ENCODE peak calls at places on chromosomes 2 and 18, in five cellular contexts. O is endothelial cell of umbilical vein, U is heart left ventricle, Y is tibial nerve, L is adrenal gland. B is an unnamed sample.

GRCh38 chr18:73283032-73283431 is 415.2 kb upstream of the NETO1 start:
- DNase-seq in U (no peak), L (no peak), Y (no peak), O (no peak), B (no peak)

GRCh38 chr2:38590053-38590452 is 12.7 kb downstream of the HNRNPLL start:
- DNase-seq in O (no peak), L (no peak), Y (no peak), U (no peak), B (no peak)

GRCh38 chr2:210586381-210586780 is 30.0 kb downstream of the CPS1 start:
- DNase-seq in U (no peak), O (no peak), L (no peak), Y (no peak), B (no peak)

GRCh38 chr18:35415511-35416427 is 38.6 kb upstream of the ZNF396 start:
- DNase-seq in L (no peak), U (no peak), O (no peak), Y (no peak), B (no peak)

GRCh38 chr2:24613154-24613814 is 122.2 kb downstream of the NCOA1 start:
- DNase-seq in L (no peak), O (peak; percentile 45), U (no peak), Y (no peak), B (no peak)

GRCh38 chr2:95375532-95376221 is 26.8 kb upstream of the FAHD2A start:
- DNase-seq in Y (peak; percentile 5), O (no peak), U (no peak), L (peak; percentile 41), B (no peak)

GRCh38 chr2:236767951-236768350 is 198.3 kb downstream of the ACKR3 start:
- DNase-seq in O (no peak), U (no peak), L (no peak), Y (no peak), B (no peak)

GRCh38 chr2:28366496-28367282 is 26.0 kb upstream of the FOSL2 start:
- DNase-seq in Y (no peak), U (peak; percentile 47), L (peak; percentile 84), O (peak; percentile 53), B (peak; percentile 78)

GRCh38 chr2:19176977-19177376 is 181.4 kb downstream of the OSR1 start:
- DNase-seq in L (no peak), Y (no peak), O (no peak), U (no peak), B (no peak)

GRCh38 chr18:25815659-25816058 is 274.8 kb downstream of the SS18 start:
- DNase-seq in U (no peak), O (no peak), Y (no peak), L (no peak), B (no peak)

GRCh38 chr2:160394153-160394552 is 99.5 kb downstream of the RBMS1 start:
- DNase-seq in O (no peak), U (no peak), Y (no peak), L (no peak), B (no peak)

GRCh38 chr2:10863837-10864236 is 47.9 kb upstream of the KCNF1 start:
- DNase-seq in Y (no peak), U (no peak), L (no peak), O (no peak), B (peak; percentile 24)

GRCh38 chr2:151261977-151262291 is 271 bp upstream of the RBM43 start:
- DNase-seq in L (no peak), U (no peak), Y (no peak), O (no peak), B (no peak)

GRCh38 chr2:119233326-119234020 is 9.8 kb downstream of the STEAP3 start:
- DNase-seq in O (no peak), U (no peak), L (no peak), Y (no peak), B (no peak)

GRCh38 chr18:79465392-79465991 is 69.8 kb downstream of the NFATC1 start:
- DNase-seq in O (peak; percentile 28), Y (no peak), L (no peak), U (peak; percentile 53), B (peak; percentile 43)

GRCh38 chr2:217903859-217904613 is 98.8 kb downstream of the TNS1 start:
- DNase-seq in O (peak; percentile 89), U (peak; percentile 90), L (peak; percentile 96), Y (peak; percentile 72), B (peak; percentile 62)
- TF ChIP-seq POLR2A in O (no peak), U (peak; percentile 35), L (peak; percentile 47), Y (peak; percentile 27), B (peak; percentile 28)

DNA sequence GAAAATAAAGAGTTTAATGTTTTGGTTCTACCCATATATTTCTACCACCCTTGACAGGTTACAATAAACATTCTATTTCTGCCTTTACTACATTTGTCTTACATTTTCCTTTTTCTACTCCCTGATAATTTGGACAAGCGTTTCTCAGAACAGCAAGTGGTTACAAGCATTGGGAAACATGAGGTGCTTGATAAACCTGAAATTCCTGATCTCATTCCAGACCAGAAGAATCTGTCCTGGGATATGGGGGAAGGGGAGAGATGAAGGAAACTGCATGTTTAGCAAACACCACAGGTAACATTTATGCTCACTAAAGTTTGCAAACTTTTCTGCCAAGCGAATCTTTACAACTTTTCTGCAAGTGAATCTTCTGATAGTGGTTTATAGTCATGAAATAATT is 28.3 kb upstream of the DSC1 start:
- DNase-seq in L (no peak), O (no peak), Y (no peak), U (no peak), B (no peak)
- H3K4me1 ChIP-seq in L (no peaks in the 10 kb centered on the region), O (no peaks in the 10 kb centered on the region), Y (no peaks in the 10 kb centered on the region), U (no peaks in the 10 kb centered on the region), B (no peaks in the 10 kb centered on the region)

GRCh38 chr2:125512313-125512712 is 1143.6 kb upstream of the GYPC start:
- DNase-seq in O (no peak), U (no peak), L (no peak), Y (no peak), B (no peak)
- TF ChIP-seq POLR2A in O (no peak), U (no peak), L (no peak), Y (no peak), B (no peak)

GRCh38 chr2:174038472-174038871 is 73.3 kb upstream of the SP3 start:
- DNase-seq in Y (no peak), U (no peak), L (no peak), O (no peak), B (no peak)

GRCh38 chr2:174036825-174037224 is 71.7 kb upstream of the SP3 start:
- DNase-seq in O (no peak), U (no peak), L (no peak), Y (no peak), B (no peak)

GRCh38 chr2:174033163-174033550 is 68.0 kb upstream of the SP3 start:
- DNase-seq in O (no peak), L (no peak), Y (no peak), U (no peak), B (no peak)

GRCh38 chr2:174035981-174036742 is 71.0 kb upstream of the SP3 start:
- DNase-seq in O (peak; percentile 79), Y (no peak), L (no peak), U (peak; percentile 77), B (no peak)

DNA sequence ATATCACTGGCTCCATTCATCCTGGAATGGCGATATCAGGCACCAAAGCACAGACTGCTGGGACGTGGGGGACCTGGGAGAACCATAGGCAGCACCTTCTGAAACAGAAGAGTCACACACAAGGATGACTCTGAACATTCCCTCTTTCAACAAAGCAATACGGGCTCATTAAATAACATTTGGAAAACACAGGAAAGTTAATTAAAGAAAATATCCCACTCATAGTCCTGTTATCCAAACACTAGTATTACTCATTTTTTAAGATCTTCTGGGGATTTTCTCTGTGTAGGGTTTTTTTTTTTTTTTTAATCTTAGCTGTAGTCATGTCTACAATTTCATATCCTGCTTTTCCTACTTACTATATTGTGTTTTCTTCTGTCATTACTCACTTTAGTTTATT is 69.9 kb upstream of the SP3 start:
- DNase-seq in Y (no peak), U (no peak), O (no peak), L (no peak), B (no peak)
- H3K4me1 ChIP-seq in Y (no peaks in the 10 kb centered on the region), U (peaks cover 27% of the 10 kb centered on the region), O (peaks cover 16% of the 10 kb centered on the region), L (peaks cover 3% of the 10 kb centered on the region), B (peaks cover 5% of the 10 kb centered on the region)

DNA sequence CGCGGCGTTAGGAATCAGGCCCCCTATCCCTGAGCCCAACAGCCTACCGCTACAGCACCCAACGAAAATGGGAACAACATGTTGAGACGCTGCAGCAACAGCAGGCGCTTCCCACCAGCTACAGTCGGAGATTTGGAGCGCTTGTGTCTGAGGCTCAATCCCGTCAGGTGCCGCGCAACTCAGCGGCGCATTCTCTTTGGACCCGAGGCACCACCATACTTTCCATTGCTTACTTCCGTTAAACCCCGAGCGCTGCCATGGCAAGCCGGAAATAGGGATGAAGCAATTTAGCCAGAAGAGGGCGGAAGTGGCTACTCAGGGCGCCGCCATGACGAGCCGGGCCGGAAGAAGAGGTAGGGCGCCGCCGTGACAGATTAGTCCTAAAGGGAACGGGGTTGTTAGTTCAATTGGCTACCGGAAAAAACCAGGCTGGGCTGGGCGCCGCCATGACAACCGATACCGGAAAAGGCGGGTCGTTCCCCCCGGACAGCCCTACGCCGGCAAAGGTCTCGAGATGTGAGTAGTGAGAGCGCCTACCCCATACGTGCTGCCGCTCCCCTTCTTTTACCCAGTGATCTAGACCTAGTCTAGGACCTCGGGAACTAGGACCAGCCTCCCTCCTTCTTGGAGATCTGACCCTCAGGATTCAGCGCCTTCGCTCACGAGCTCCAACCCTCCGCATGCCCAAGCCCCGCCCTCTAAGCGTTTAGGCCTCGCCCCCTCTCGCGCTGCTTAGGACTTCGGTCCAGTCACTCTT is at the start of gene CHCHD5:
- DNase-seq in O (peak; percentile 94), U (peak; percentile 96), L (peak; percentile 99), Y (peak; percentile 93), B (peak; percentile 95)
- TF ChIP-seq POLR2A in O (peak; percentile 96), U (peak; percentile 53), L (peak; percentile 79), Y (peak; percentile 51), B (peak; percentile 63)

DNA sequence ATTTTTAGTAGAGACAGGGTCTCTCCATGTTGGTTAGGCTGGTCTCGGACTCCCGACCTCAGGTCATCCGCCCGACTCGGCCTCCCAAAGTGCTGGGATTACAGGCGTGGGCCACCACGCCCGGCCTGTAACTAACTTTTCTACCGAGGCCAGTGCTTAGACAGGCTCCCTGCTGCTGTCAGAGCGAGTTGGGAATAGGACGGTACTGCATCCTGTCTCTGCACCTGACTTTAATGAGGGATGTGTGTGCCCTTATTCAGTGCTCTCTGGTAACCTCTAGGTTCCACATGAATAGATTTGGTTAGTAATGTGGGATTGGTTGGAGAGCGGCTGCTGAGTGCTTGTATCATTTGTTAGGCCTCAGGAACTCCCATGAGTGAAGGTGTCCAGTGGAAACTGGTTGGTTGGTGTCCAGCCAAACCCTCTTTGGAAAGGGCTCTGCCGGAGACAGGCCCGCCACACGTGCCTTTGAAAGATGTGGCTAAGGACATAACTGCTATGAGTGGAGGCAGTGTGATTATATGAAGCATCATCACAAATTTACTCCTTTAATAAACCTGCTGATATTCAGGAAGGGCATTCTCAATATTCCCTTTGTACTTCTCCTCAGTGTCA is 36.6 kb downstream of the MYOM1 start:
- DNase-seq in Y (no peak), L (no peak), U (peak; percentile 71), O (no peak), B (no peak)
- H3K4me1 ChIP-seq in Y (no peaks in the 10 kb centered on the region), L (no peaks in the 10 kb centered on the region), U (peaks cover 29% of the 10 kb centered on the region), O (no peaks in the 10 kb centered on the region), B (no peaks in the 10 kb centered on the region)

DNA sequence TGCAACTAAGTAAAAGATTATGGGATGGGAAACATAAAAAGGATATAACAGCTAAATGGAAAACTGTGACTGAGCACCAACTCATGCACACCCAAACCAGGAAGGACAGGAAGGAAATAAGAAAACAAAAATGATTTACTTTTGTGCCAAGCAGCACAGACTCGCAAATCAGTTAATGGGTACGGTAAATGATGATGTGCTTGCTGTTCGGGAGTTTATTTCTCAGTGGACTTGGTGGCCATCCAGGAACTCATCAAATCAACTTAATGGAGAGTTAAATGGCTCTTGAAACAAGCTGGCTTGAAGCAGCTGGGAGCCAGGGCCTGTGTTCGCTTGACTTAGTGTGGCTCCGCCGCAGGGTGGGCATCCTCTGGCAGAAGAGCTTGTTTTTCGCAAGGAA is 36.2 kb downstream of the MTCL1 start:
- DNase-seq in L (peak; percentile 58), Y (no peak), O (peak; percentile 41), U (no peak), B (no peak)
- TF ChIP-seq POLR2A in L (no peak), Y (no peak), O (no peak), U (no peak), B (no peak)

B was measured in transverse colon.